ENCODE peak calls at places on chromosomes 4 and X, in ten cellular contexts. E is sciatic nerve, R is NCI-H524, Q is Calu3, J is NCI-H748 treated with DMSO at 0.1 percent for 48 hours, D is GM03348, A is astrocyte of the spinal cord, K is right atrium auricular region, Y is GM12865, L is IMR-90. H is an unnamed sample.

GRCh38 chr4:147732516-147733193 is 767 bp downstream of the ARHGAP10 start:
- DNase-seq in E (peak), J (no peak), D (peak), Y (peak), R (peak), Q (peak), L (peak), A (peak), K (no peak), H (no peak)

GRCh38 chrX:71536285-71536684 is 3.4 kb downstream of the OGT start:
- DNase-seq in Q (no peak), J (no peak), D (no peak), L (no peak), K (no peak), E (no peak), R (peak), A (no peak), Y (peak), H (no peak)

GRCh38 chr4:2535386-2536192 is 858 bp upstream of the FAM193A start:
- DNase-seq in E (peak), Y (peak), L (peak), Q (peak), D (peak), A (peak), K (peak), R (peak), J (no peak), H (peak)

GRCh38 chr4:179307297-179308136 is 1865.3 kb upstream of the AGA start:
- DNase-seq in A (peak), K (no peak), J (no peak), R (peak), Y (peak), Q (peak), E (no peak), L (peak), D (peak), H (peak)

GRCh38 chr4:120056249-120056648 is 10.4 kb downstream of the MAD2L1 start:
- DNase-seq in L (peak), R (peak), E (no peak), J (no peak), A (peak), K (no peak), Y (no peak), Q (no peak), D (peak), H (peak)

GRCh38 chr4:14196141-14196540 is 568.6 kb upstream of the BOD1L1 start:
- DNase-seq in A (peak), Y (peak), K (no peak), R (no peak), J (no peak), Q (peak), D (peak), E (peak), L (peak), H (peak)

GRCh38 chrX:154459843-154460242 is 1.8 kb downstream of the PLXNA3 start:
- DNase-seq in K (no peak), A (no peak), D (peak), J (no peak), E (no peak), L (no peak), Q (no peak), Y (no peak), R (peak), H (no peak)

GRCh38 chr4:156575430-156576073 is 396.0 kb downstream of the PDGFC start:
- DNase-seq in Y (no peak), L (no peak), J (no peak), D (peak), K (no peak), Q (no peak), E (no peak), A (peak), R (no peak), H (no peak)

GRCh38 chr4:159360549-159360948 is 257.7 kb downstream of the RAPGEF2 start:
- DNase-seq in E (no peak), K (no peak), Y (no peak), J (no peak), L (peak), R (no peak), D (peak), A (peak), Q (no peak), H (peak)

GRCh38 chr4:39637572-39638357 is 900 bp downstream of the SMIM14 start:
- DNase-seq in Q (peak), K (peak), L (peak), Y (peak), A (peak), R (peak), D (peak), E (peak), J (peak), H (no peak)

GRCh38 chr4:53932784-53933183 is 131.6 kb downstream of the CHIC2 start:
- DNase-seq in Q (no peak), D (peak), R (no peak), Y (no peak), E (no peak), L (peak), A (peak), K (no peak), J (no peak), H (no peak)

GRCh38 chr4:72110886-72111285 is 79.1 kb downstream of the NPFFR2 start:
- DNase-seq in A (no peak), R (no peak), K (no peak), D (no peak), E (no peak), L (no peak), Q (no peak), J (no peak), Y (no peak), H (no peak)

GRCh38 chr4:112099701-112100289 is 45.5 kb upstream of the FAM241A start:
- DNase-seq in L (peak), Y (peak), A (peak), Q (no peak), E (no peak), J (peak), R (peak), K (no peak), D (peak), H (peak)

GRCh38 chr4:30716158-30716557 is 4.0 kb upstream of the PCDH7 start:
- DNase-seq in Q (no peak), D (peak), L (peak), K (no peak), Y (no peak), A (peak), E (no peak), R (peak), J (peak), H (no peak)

H was measured in GM04504.